ENCODE peak calls at places on chromosomes 13 and 19, in seven cellular contexts. J is stimulated activated CD8-positive, alpha-beta memory T cell treated with anti-CD3 and anti-CD28 coated beads, Interleukin-2, amount 100 ng/mL, for 48 hours; K is occipital lobe; N is NCI-H460; E is cardiac fibroblast; A is NCI-H1092; X is substantia nigra. C is an unnamed sample.

GRCh38 chr19:44748426-44749254 is at the start of gene BCL3:
- DNase-seq in J (peak; percentile 64), N (no peak), X (no peak), K (peak; percentile 5), E (peak; percentile 90), A (no peak), C (no peak)

GRCh38 chr19:55459950-55460657 is 1.3 kb downstream of the ISOC2 start:
- DNase-seq in N (no peak), J (no peak), K (no peak), X (no peak), E (peak; percentile 61), A (no peak), C (peak; percentile 40)

GRCh38 chr13:31733066-31733465 is 6.3 kb upstream of the RXFP2 start:
- DNase-seq in A (no peak), J (no peak), X (no peak), E (peak; percentile 11), N (no peak), K (no peak), C (no peak)

GRCh38 chr13:47277774-47278173 is 380.9 kb upstream of the HTR2A start:
- DNase-seq in E (peak; percentile 27), J (no peak), A (no peak), X (no peak), K (no peak), N (no peak), C (no peak)

GRCh38 chr13:44796597-44797517 is 192.4 kb downstream of the NUFIP1 start:
- DNase-seq in J (no peak), A (peak; percentile 3), N (no peak), X (no peak), E (no peak), K (no peak), C (peak; percentile 7)

GRCh38 chr19:17680235-17680722 is 7.9 kb downstream of the UNC13A start:
- DNase-seq in A (no peak), N (no peak), E (peak; percentile 69), X (peak; percentile 3), J (peak; percentile 44), K (peak; percentile 27), C (no peak)

GRCh38 chr19:32928806-32929205 is 43.0 kb downstream of the CEP89 start:
- DNase-seq in J (no peak), A (no peak), N (no peak), X (no peak), E (no peak), K (no peak), C (no peak)

GRCh38 chr13:113411216-113412023 is 41.9 kb downstream of the ADPRHL1 start:
- DNase-seq in J (no peak), X (no peak), K (no peak), E (peak; percentile 78), A (no peak), N (no peak), C (no peak)

GRCh38 chr19:58395220-58395978 is at the start of gene RNF225:
- DNase-seq in J (no peak), A (no peak), K (no peak), X (no peak), N (no peak), E (no peak), C (no peak)

GRCh38 chr19:28864577-28865042 is 348.3 kb downstream of the UQCRFS1 start:
- DNase-seq in A (peak; percentile 51), J (no peak), E (peak; percentile 69), N (no peak), X (no peak), K (no peak), C (no peak)

GRCh38 chr13:44058586-44059238 is 179.0 kb downstream of the LACC1 start:
- DNase-seq in A (no peak), K (no peak), N (no peak), E (peak; percentile 14), J (no peak), X (no peak), C (no peak)

GRCh38 chr19:1401138-1401888 is at the start of gene GAMT:
- DNase-seq in E (peak; percentile 41), X (peak; percentile 29), A (peak; percentile 39), K (no peak), J (peak; percentile 39), N (no peak), C (no peak)

GRCh38 chr13:64553411-64554129 is 2676.6 kb downstream of the PCDH9 start:
- DNase-seq in X (no peak), E (no peak), A (no peak), N (no peak), K (no peak), J (no peak), C (no peak)

GRCh38 chr19:52227980-52228379 is 38.1 kb downstream of the PPP2R1A start:
- DNase-seq in K (no peak), X (no peak), J (no peak), A (no peak), N (no peak), E (no peak), C (no peak)

GRCh38 chr13:46831588-46832194 is 34.7 kb upstream of the ESD start:
- DNase-seq in J (no peak), A (peak; percentile 7), N (peak; percentile 35), E (peak; percentile 71), K (no peak), X (no peak), C (peak; percentile 45)

GRCh38 chr19:6767081-6767356 is 216 bp downstream of the SH2D3A start:
- DNase-seq in E (no peak), J (no peak), X (no peak), N (no peak), K (no peak), A (no peak), C (no peak)

GRCh38 chr13:114067381-114067885 is 65.0 kb downstream of the RASA3 start:
- DNase-seq in X (no peak), E (peak; percentile 35), N (no peak), A (no peak), K (no peak), J (no peak), C (peak; percentile 45)

GRCh38 chr13:36418022-36418805 is 14.1 kb upstream of the CCNA1 start:
- DNase-seq in X (no peak), A (no peak), K (no peak), E (peak; percentile 53), J (no peak), N (no peak), C (no peak)

GRCh38 chr19:38224014-38224862 is at the start of gene DPF1:
- DNase-seq in X (peak; percentile 44), E (peak; percentile 68), A (peak; percentile 54), K (peak; percentile 76), J (peak; percentile 41), N (peak; percentile 34), C (peak; percentile 63)

GRCh38 chr13:59425211-59425721 is 738.5 kb downstream of the DIAPH3 start:
- DNase-seq in K (no peak), X (no peak), N (no peak), A (peak; percentile 15), E (peak; percentile 25), J (no peak), C (no peak)

GRCh38 chr19:44641866-44642265 is 1.8 kb upstream of the PVR start:
- DNase-seq in X (no peak), K (no peak), J (no peak), E (no peak), A (no peak), N (no peak), C (no peak)

GRCh38 chr19:41161903-41162302 is 31.1 kb upstream of the CYP2S1 start:
- DNase-seq in N (no peak), E (no peak), J (no peak), X (no peak), K (no peak), A (no peak), C (no peak)

GRCh38 chr13:26971990-26972888 is 199.4 kb downstream of the USP12 start:
- DNase-seq in X (no peak), J (no peak), A (peak; percentile 64), K (no peak), E (no peak), N (no peak), C (no peak)

GRCh38 chr13:109859898-109860297 is 73.5 kb upstream of the IRS2 start:
- DNase-seq in A (no peak), X (no peak), K (no peak), E (no peak), J (no peak), N (no peak), C (no peak)

GRCh38 chr19:8132858-8133458 is 16.4 kb downstream of the FBN3 start:
- DNase-seq in J (no peak), E (no peak), N (no peak), A (no peak), X (no peak), K (no peak), C (no peak)

GRCh38 chr19:45578861-45579260 is 5.7 kb downstream of the OPA3 start:
- DNase-seq in N (no peak), X (no peak), E (no peak), J (no peak), K (no peak), A (no peak), C (no peak)

GRCh38 chr13:111973186-111974064 is 93.5 kb upstream of the SOX1 start:
- DNase-seq in J (no peak), A (peak; percentile 59), X (no peak), K (no peak), E (no peak), N (no peak), C (no peak)

GRCh38 chr13:49421391-49421790 is 22.5 kb downstream of the CAB39L start:
- DNase-seq in A (no peak), X (no peak), K (no peak), N (no peak), E (peak; percentile 7), J (no peak), C (no peak)

GRCh38 chr13:45500492-45501174 is 35.9 kb downstream of the COG3 start:
- DNase-seq in J (no peak), N (peak; percentile 58), X (no peak), K (no peak), A (no peak), E (peak; percentile 90), C (peak; percentile 44)

GRCh38 chr13:113354831-113355610 is 8.9 kb downstream of the GRTP1 start:
- DNase-seq in E (no peak), K (no peak), N (no peak), J (no peak), A (no peak), X (no peak), C (no peak)

GRCh38 chr19:15402411-15403150 is 16.2 kb downstream of the AKAP8L start:
- DNase-seq in E (no peak), N (no peak), X (no peak), A (no peak), J (no peak), K (no peak), C (no peak)

GRCh38 chr19:54206831-54207177 is 6.1 kb downstream of the RPS9 start:
- DNase-seq in K (no peak), E (no peak), X (no peak), J (no peak), A (no peak), N (no peak), C (no peak)

GRCh38 chr19:50803633-50804419 is 13.6 kb downstream of the ACP4 start:
- DNase-seq in E (peak; percentile 15), A (no peak), K (no peak), X (no peak), N (no peak), J (no peak), C (no peak)

GRCh38 chr13:39186205-39186880 is 148.1 kb downstream of the NHLRC3 start:
- DNase-seq in E (no peak), K (no peak), A (no peak), J (no peak), X (no peak), N (no peak), C (no peak)

GRCh38 chr19:292951-293350 is 1.7 kb upstream of the PLPP2 start:
- DNase-seq in A (no peak), J (no peak), X (no peak), E (no peak), N (no peak), K (no peak), C (no peak)

GRCh38 chr13:74206061-74206561 is 71.9 kb upstream of the KLF12 start:
- DNase-seq in X (no peak), N (no peak), J (no peak), A (no peak), K (no peak), E (peak; percentile 54), C (no peak)

GRCh38 chr19:23799321-23799720 is 40.6 kb upstream of the ZNF681 start:
- DNase-seq in N (no peak), A (peak; percentile 15), K (no peak), E (no peak), X (no peak), J (no peak), C (no peak)

GRCh38 chr19:40740747-40741146 is 9.5 kb downstream of the ACTMAP start:
- DNase-seq in A (no peak), K (peak; percentile 72), N (no peak), E (no peak), J (no peak), X (peak; percentile 25), C (peak; percentile 50)

C was measured in globus pallidus.